ENCODE peak calls at places on chromosomes 5 and 9, in nine cellular contexts. D is Calu3; Y is PC-9; U is choroid plexus epithelial cell; L is GM12864; M is fibroblast of pulmonary artery; J is GM13976; X is CD4-positive, alpha-beta T cell; G is astrocyte of the spinal cord. H is an unnamed sample.

GRCh38 chr5:157006262-157006661 is 43.2 kb upstream of the TIMD4 start:
- DNase-seq in D (no peak), Y (no peak), U (no peak), L (no peak), M (no peak), J (no peak), X (no peak), G (no peak), H (no peak)

GRCh38 chr5:107285772-107286171 is 385.0 kb downstream of the EFNA5 start:
- DNase-seq in D (no peak), Y (no peak), U (no peak), L (no peak), M (no peak), J (no peak), X (no peak), G (peak; percentile 63), H (no peak)

GRCh38 chr9:131398204-131398603 is 4.3 kb downstream of the PRRC2B start:
- DNase-seq in D (no peak), Y (no peak), U (peak; percentile 27), L (peak; percentile 64), M (no peak), J (no peak), X (peak; percentile 61), G (no peak), H (no peak)

GRCh38 chr9:133539434-133539833 is 4.9 kb downstream of the ADAMTSL2 start:
- DNase-seq in D (no peak), Y (no peak), U (no peak), L (no peak), M (no peak), J (no peak), X (no peak), G (no peak), H (no peak)

GRCh38 chr9:14251146-14252071 is 62.5 kb downstream of the NFIB start:
- DNase-seq in D (peak; percentile 76), Y (peak; percentile 81), U (peak; percentile 84), L (no peak), M (peak; percentile 90), J (no peak), X (no peak), G (peak; percentile 87), H (no peak)

GRCh38 chr5:108747111-108748009 is at the start of gene FER:
- DNase-seq in D (peak; percentile 56), Y (peak; percentile 33), U (peak; percentile 83), L (peak; percentile 70), M (peak; percentile 92), J (peak; percentile 60), X (peak; percentile 16), G (peak; percentile 82), H (peak; percentile 2)

GRCh38 chr9:73701415-73702057 is 549.9 kb downstream of the ANXA1 start:
- DNase-seq in D (no peak), Y (no peak), U (peak; percentile 41), L (no peak), M (no peak), J (no peak), X (no peak), G (no peak), H (no peak)

GRCh38 chr5:35302544-35302943 is 72.3 kb upstream of the PRLR start:
- DNase-seq in D (no peak), Y (no peak), U (no peak), L (no peak), M (no peak), J (peak; percentile 44), X (no peak), G (no peak), H (no peak)

GRCh38 chr5:74123928-74124327 is 497.9 kb downstream of the ARHGEF28 start:
- DNase-seq in D (no peak), Y (no peak), U (no peak), L (no peak), M (no peak), J (no peak), X (no peak), G (no peak), H (no peak)

GRCh38 chr5:76153271-76153670 is 70.1 kb downstream of the SV2C start:
- DNase-seq in D (no peak), Y (no peak), U (no peak), L (no peak), M (no peak), J (no peak), X (no peak), G (no peak), H (no peak)

GRCh38 chr5:151215546-151215880 is 8.4 kb downstream of the CCDC69 start:
- DNase-seq in D (no peak), Y (no peak), U (no peak), L (no peak), M (no peak), J (no peak), X (no peak), G (no peak), H (no peak)

GRCh38 chr5:75265731-75266130 is 29.1 kb upstream of the ANKRD31 start:
- DNase-seq in D (no peak), Y (no peak), U (peak; percentile 81), L (no peak), M (peak; percentile 56), J (peak; percentile 31), X (no peak), G (peak; percentile 44), H (no peak)

GRCh38 chr9:38110476-38110875 is 41.4 kb upstream of the SHB start:
- DNase-seq in D (no peak), Y (no peak), U (no peak), L (no peak), M (no peak), J (no peak), X (no peak), G (no peak), H (no peak)

GRCh38 chr5:74660146-74660545 is 19.6 kb upstream of the ENC1 start:
- DNase-seq in D (no peak), Y (no peak), U (no peak), L (no peak), M (no peak), J (no peak), X (no peak), G (no peak), H (no peak)

GRCh38 chr9:135221951-135222631 is 134.6 kb downstream of the OLFM1 start:
- DNase-seq in D (no peak), Y (no peak), U (no peak), L (no peak), M (no peak), J (no peak), X (no peak), G (no peak), H (no peak)

GRCh38 chr5:39055027-39055759 is 19.0 kb downstream of the RICTOR start:
- DNase-seq in D (no peak), Y (no peak), U (no peak), L (no peak), M (no peak), J (no peak), X (no peak), G (no peak), H (no peak)

GRCh38 chr5:65819905-65820240 is 97.9 kb downstream of the NLN start:
- DNase-seq in D (no peak), Y (no peak), U (no peak), L (no peak), M (no peak), J (no peak), X (no peak), G (no peak), H (no peak)

GRCh38 chr5:1167728-1168709 is 33.4 kb upstream of the SLC6A19 start:
- DNase-seq in D (peak; percentile 84), Y (peak; percentile 87), U (peak; percentile 80), L (peak; percentile 37), M (peak; percentile 82), J (peak; percentile 88), X (peak; percentile 66), G (peak; percentile 47), H (peak; percentile 77)
- TF ChIP-seq CTCF in D (peak; percentile 84), Y (peak; percentile 89), U (peak; percentile 86), L (peak; percentile 85), M (peak; percentile 77), J (peak; percentile 66), X (peak; percentile 86), G (peak; percentile 83), H (peak; percentile 74)

DNA sequence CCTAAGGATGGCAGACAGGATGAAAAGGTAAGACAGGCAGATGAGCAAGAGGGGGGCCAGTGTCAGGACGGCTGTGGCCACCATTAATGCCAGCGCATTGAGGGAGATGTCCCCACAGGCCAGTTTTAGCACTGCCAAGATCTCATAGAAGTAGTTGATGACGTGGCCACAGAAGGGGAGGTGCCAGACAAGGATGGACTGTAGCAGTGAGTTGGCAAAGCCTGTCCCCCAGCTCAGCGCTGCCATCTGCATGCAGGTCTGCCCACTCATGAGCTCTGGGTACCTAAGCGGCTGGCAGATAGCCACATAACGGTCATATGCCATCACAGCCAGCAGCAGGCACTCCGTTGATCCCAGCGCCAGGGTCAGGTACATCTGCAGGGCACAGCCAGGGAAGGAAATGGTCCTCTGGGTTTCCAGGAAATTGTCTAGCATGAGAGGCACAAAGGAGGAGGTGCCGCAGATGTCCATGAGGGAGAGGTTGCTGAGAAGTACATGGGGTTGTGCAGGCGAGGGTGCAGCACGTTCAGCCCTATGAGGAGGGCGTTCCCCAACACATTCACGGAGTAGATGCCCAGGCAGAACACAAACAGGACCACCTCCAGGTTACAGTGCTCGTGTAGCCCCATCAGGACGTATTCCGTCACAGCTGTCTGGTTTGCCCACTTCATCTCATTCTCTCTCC is 10.7 kb downstream of the OR13J1 start:
- DNase-seq in D (no peak), Y (no peak), U (no peak), L (no peak), M (peak; percentile 12), J (no peak), X (no peak), G (no peak), H (no peak)
- TF ChIP-seq CTCF in D (no peak), Y (no peak), U (no peak), L (no peak), M (no peak), J (no peak), X (no peak), G (no peak), H (no peak)

GRCh38 chr9:84238652-84239051 is 101.9 kb downstream of the SLC28A3 start:
- DNase-seq in D (no peak), Y (no peak), U (peak; percentile 19), L (no peak), M (peak; percentile 23), J (no peak), X (no peak), G (no peak), H (no peak)
- TF ChIP-seq CTCF in D (no peak), Y (peak; percentile 67), U (peak; percentile 23), L (peak; percentile 37), M (peak; percentile 27), J (no peak), X (no peak), G (peak; percentile 20), H (peak; percentile 37)

DNA sequence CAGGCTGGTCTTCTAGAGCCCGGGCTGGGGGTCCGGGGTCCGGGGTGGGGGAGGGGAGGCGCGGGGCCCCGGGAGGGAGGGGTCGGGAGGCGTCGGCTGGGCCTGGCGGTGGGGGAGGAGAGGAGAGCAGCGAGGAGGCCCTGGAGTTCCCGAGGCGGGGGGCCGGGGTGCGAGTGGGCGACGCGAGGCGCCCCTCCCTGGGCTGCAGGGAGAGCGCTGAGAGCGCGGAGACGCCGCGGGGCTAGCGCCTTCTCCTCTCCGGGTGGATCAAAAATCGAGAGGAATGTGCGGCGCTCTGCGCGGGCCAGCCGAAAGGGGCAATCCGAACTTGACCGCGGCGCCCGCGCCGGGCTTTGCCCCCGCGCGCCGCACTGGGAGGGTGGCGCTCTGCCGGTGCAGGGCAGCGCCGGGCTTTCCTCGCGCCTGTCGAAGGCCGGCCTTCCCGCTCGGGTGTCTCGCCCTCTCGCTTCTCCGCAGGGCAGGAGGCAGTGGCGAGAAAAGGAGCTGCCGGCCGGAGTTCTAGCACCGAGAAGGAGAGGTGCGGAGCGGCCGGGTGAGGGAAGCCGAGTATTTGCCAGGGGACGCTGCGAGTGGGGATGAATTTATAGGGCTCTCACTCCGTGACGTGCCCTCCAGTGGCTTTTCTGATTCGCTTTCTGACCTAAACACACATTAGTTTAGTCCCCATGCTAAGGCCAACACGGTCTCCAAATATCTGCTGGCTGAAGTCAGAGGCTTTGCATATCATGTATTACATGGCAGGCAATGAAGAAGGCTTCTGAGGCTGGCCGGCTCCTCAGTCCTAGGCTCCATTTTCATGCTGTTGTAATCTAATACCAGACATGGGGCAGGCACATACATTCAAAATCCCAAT is at the start of gene GDNF:
- DNase-seq in D (peak; percentile 26), Y (no peak), U (peak; percentile 30), L (no peak), M (peak; percentile 40), J (peak; percentile 34), X (no peak), G (peak; percentile 62), H (peak; percentile 34)
- TF ChIP-seq CTCF in D (no peak), Y (no peak), U (no peak), L (peak; percentile 20), M (no peak), J (no peak), X (no peak), G (peak; percentile 15), H (peak; percentile 46)